ENCODE peak calls at places on chromosomes 1 and 21, in nine cellular contexts. One of them, this sample, is unnamed.

GRCh38 chr1:173392895-173393654 is 84.1 kb upstream of the PRDX6 start:
- DNase-seq in stimulated activated CD4-positive, alpha-beta T cell treated with anti-CD3 and anti-CD28 coated beads, Interleukin-4, amount 100 ng/mL, for 24 hours: no peak
- DNase-seq in HCEC 1CT: peak; percentile 93
- DNase-seq in activated T-helper 1 cell treated with anti-CD3 and anti-CD28 coated beads, Interleukin-12 subunit alpha, Interleukin-12 subunit beta, Interleukin-2, Interleukin-4 antibody, amounts not matched to agents 30 ng/mL and 10 ng/mL and 1 ng/mL, durations not matched to agents 14 hours and 24 hours and 36 hours: no peak
- DNase-seq in cortex of kidney: no peak
- DNase-seq in psoas muscle: no peak
- DNase-seq in stimulated activated naive CD4-positive, alpha-beta T cell: no peak
- DNase-seq in progenitor cell of endocrine pancreas: no peak
- DNase-seq in lung: no peak
- DNase-seq in this sample: no peak

GRCh38 chr1:90591970-90592356 is 125.1 kb downstream of the BARHL2 start:
- DNase-seq in stimulated activated CD4-positive, alpha-beta T cell treated with anti-CD3 and anti-CD28 coated beads, Interleukin-4, amount 100 ng/mL, for 24 hours: no peak
- DNase-seq in HCEC 1CT: no peak
- DNase-seq in activated T-helper 1 cell treated with anti-CD3 and anti-CD28 coated beads, Interleukin-12 subunit alpha, Interleukin-12 subunit beta, Interleukin-2, Interleukin-4 antibody, amounts not matched to agents 30 ng/mL and 10 ng/mL and 1 ng/mL, durations not matched to agents 14 hours and 24 hours and 36 hours: no peak
- DNase-seq in cortex of kidney: no peak
- DNase-seq in psoas muscle: no peak
- DNase-seq in stimulated activated naive CD4-positive, alpha-beta T cell: no peak
- DNase-seq in progenitor cell of endocrine pancreas: no peak
- DNase-seq in lung: no peak
- DNase-seq in this sample: no peak

GRCh38 chr21:44759628-44760285 is 41.9 kb downstream of the UBE2G2 start:
- DNase-seq in stimulated activated CD4-positive, alpha-beta T cell treated with anti-CD3 and anti-CD28 coated beads, Interleukin-4, amount 100 ng/mL, for 24 hours: no peak
- DNase-seq in HCEC 1CT: no peak
- DNase-seq in activated T-helper 1 cell treated with anti-CD3 and anti-CD28 coated beads, Interleukin-12 subunit alpha, Interleukin-12 subunit beta, Interleukin-2, Interleukin-4 antibody, amounts not matched to agents 30 ng/mL and 10 ng/mL and 1 ng/mL, durations not matched to agents 14 hours and 24 hours and 36 hours: no peak
- DNase-seq in cortex of kidney: no peak
- DNase-seq in psoas muscle: no peak
- DNase-seq in stimulated activated naive CD4-positive, alpha-beta T cell: no peak
- DNase-seq in progenitor cell of endocrine pancreas: no peak
- DNase-seq in lung: no peak
- DNase-seq in this sample: no peak

GRCh38 chr1:86155061-86155806 is 1.3 kb downstream of the COL24A1 start:
- DNase-seq in stimulated activated CD4-positive, alpha-beta T cell treated with anti-CD3 and anti-CD28 coated beads, Interleukin-4, amount 100 ng/mL, for 24 hours: no peak
- DNase-seq in HCEC 1CT: no peak
- DNase-seq in activated T-helper 1 cell treated with anti-CD3 and anti-CD28 coated beads, Interleukin-12 subunit alpha, Interleukin-12 subunit beta, Interleukin-2, Interleukin-4 antibody, amounts not matched to agents 30 ng/mL and 10 ng/mL and 1 ng/mL, durations not matched to agents 14 hours and 24 hours and 36 hours: no peak
- DNase-seq in cortex of kidney: no peak
- DNase-seq in psoas muscle: peak; percentile 17
- DNase-seq in stimulated activated naive CD4-positive, alpha-beta T cell: no peak
- DNase-seq in progenitor cell of endocrine pancreas: peak; percentile 9
- DNase-seq in lung: peak; percentile 31
- DNase-seq in this sample: no peak

GRCh38 chr1:200075938-200076546 is 48.5 kb downstream of the NR5A2 start:
- DNase-seq in stimulated activated CD4-positive, alpha-beta T cell treated with anti-CD3 and anti-CD28 coated beads, Interleukin-4, amount 100 ng/mL, for 24 hours: no peak
- DNase-seq in HCEC 1CT: peak; percentile 73
- DNase-seq in activated T-helper 1 cell treated with anti-CD3 and anti-CD28 coated beads, Interleukin-12 subunit alpha, Interleukin-12 subunit beta, Interleukin-2, Interleukin-4 antibody, amounts not matched to agents 30 ng/mL and 10 ng/mL and 1 ng/mL, durations not matched to agents 14 hours and 24 hours and 36 hours: no peak
- DNase-seq in cortex of kidney: no peak
- DNase-seq in psoas muscle: no peak
- DNase-seq in stimulated activated naive CD4-positive, alpha-beta T cell: no peak
- DNase-seq in progenitor cell of endocrine pancreas: no peak
- DNase-seq in lung: no peak
- DNase-seq in this sample: no peak

GRCh38 chr1:91929246-91929645 is 20.0 kb upstream of the BRDT start:
- DNase-seq in stimulated activated CD4-positive, alpha-beta T cell treated with anti-CD3 and anti-CD28 coated beads, Interleukin-4, amount 100 ng/mL, for 24 hours: no peak
- DNase-seq in HCEC 1CT: no peak
- DNase-seq in activated T-helper 1 cell treated with anti-CD3 and anti-CD28 coated beads, Interleukin-12 subunit alpha, Interleukin-12 subunit beta, Interleukin-2, Interleukin-4 antibody, amounts not matched to agents 30 ng/mL and 10 ng/mL and 1 ng/mL, durations not matched to agents 14 hours and 24 hours and 36 hours: no peak
- DNase-seq in cortex of kidney: no peak
- DNase-seq in psoas muscle: no peak
- DNase-seq in stimulated activated naive CD4-positive, alpha-beta T cell: no peak
- DNase-seq in progenitor cell of endocrine pancreas: no peak
- DNase-seq in lung: peak; percentile 52
- DNase-seq in this sample: no peak

GRCh38 chr1:195466639-195467038 is 1141.6 kb downstream of the KCNT2 start:
- DNase-seq in stimulated activated CD4-positive, alpha-beta T cell treated with anti-CD3 and anti-CD28 coated beads, Interleukin-4, amount 100 ng/mL, for 24 hours: no peak
- DNase-seq in HCEC 1CT: no peak
- DNase-seq in activated T-helper 1 cell treated with anti-CD3 and anti-CD28 coated beads, Interleukin-12 subunit alpha, Interleukin-12 subunit beta, Interleukin-2, Interleukin-4 antibody, amounts not matched to agents 30 ng/mL and 10 ng/mL and 1 ng/mL, durations not matched to agents 14 hours and 24 hours and 36 hours: no peak
- DNase-seq in cortex of kidney: no peak
- DNase-seq in psoas muscle: no peak
- DNase-seq in stimulated activated naive CD4-positive, alpha-beta T cell: no peak
- DNase-seq in progenitor cell of endocrine pancreas: no peak
- DNase-seq in lung: no peak
- DNase-seq in this sample: no peak

GRCh38 chr1:21944261-21945074 is 7.4 kb upstream of the HSPG2 start:
- DNase-seq in stimulated activated CD4-positive, alpha-beta T cell treated with anti-CD3 and anti-CD28 coated beads, Interleukin-4, amount 100 ng/mL, for 24 hours: no peak
- DNase-seq in HCEC 1CT: no peak
- DNase-seq in activated T-helper 1 cell treated with anti-CD3 and anti-CD28 coated beads, Interleukin-12 subunit alpha, Interleukin-12 subunit beta, Interleukin-2, Interleukin-4 antibody, amounts not matched to agents 30 ng/mL and 10 ng/mL and 1 ng/mL, durations not matched to agents 14 hours and 24 hours and 36 hours: no peak
- DNase-seq in cortex of kidney: no peak
- DNase-seq in psoas muscle: no peak
- DNase-seq in stimulated activated naive CD4-positive, alpha-beta T cell: no peak
- DNase-seq in progenitor cell of endocrine pancreas: no peak
- DNase-seq in lung: no peak
- DNase-seq in this sample: no peak

GRCh38 chr1:41241748-41242644 is at the start of gene SCMH1:
- DNase-seq in stimulated activated CD4-positive, alpha-beta T cell treated with anti-CD3 and anti-CD28 coated beads, Interleukin-4, amount 100 ng/mL, for 24 hours: peak; percentile 47
- DNase-seq in HCEC 1CT: peak; percentile 29
- DNase-seq in activated T-helper 1 cell treated with anti-CD3 and anti-CD28 coated beads, Interleukin-12 subunit alpha, Interleukin-12 subunit beta, Interleukin-2, Interleukin-4 antibody, amounts not matched to agents 30 ng/mL and 10 ng/mL and 1 ng/mL, durations not matched to agents 14 hours and 24 hours and 36 hours: peak; percentile 47
- DNase-seq in cortex of kidney: no peak
- DNase-seq in psoas muscle: peak; percentile 48
- DNase-seq in stimulated activated naive CD4-positive, alpha-beta T cell: peak; percentile 38
- DNase-seq in progenitor cell of endocrine pancreas: peak; percentile 44
- DNase-seq in lung: peak; percentile 35
- DNase-seq in this sample: no peak

GRCh38 chr1:209207701-209208286 is 375.7 kb upstream of the CAMK1G start:
- DNase-seq in stimulated activated CD4-positive, alpha-beta T cell treated with anti-CD3 and anti-CD28 coated beads, Interleukin-4, amount 100 ng/mL, for 24 hours: peak; percentile 5
- DNase-seq in HCEC 1CT: peak; percentile 67
- DNase-seq in activated T-helper 1 cell treated with anti-CD3 and anti-CD28 coated beads, Interleukin-12 subunit alpha, Interleukin-12 subunit beta, Interleukin-2, Interleukin-4 antibody, amounts not matched to agents 30 ng/mL and 10 ng/mL and 1 ng/mL, durations not matched to agents 14 hours and 24 hours and 36 hours: no peak
- DNase-seq in cortex of kidney: no peak
- DNase-seq in psoas muscle: peak; percentile 61
- DNase-seq in stimulated activated naive CD4-positive, alpha-beta T cell: no peak
- DNase-seq in progenitor cell of endocrine pancreas: peak; percentile 59
- DNase-seq in lung: peak; percentile 46
- DNase-seq in this sample: no peak

GRCh38 chr1:170530972-170531757 is 801 bp upstream of the GORAB start:
- DNase-seq in stimulated activated CD4-positive, alpha-beta T cell treated with anti-CD3 and anti-CD28 coated beads, Interleukin-4, amount 100 ng/mL, for 24 hours: peak; percentile 4
- DNase-seq in HCEC 1CT: peak; percentile 13
- DNase-seq in activated T-helper 1 cell treated with anti-CD3 and anti-CD28 coated beads, Interleukin-12 subunit alpha, Interleukin-12 subunit beta, Interleukin-2, Interleukin-4 antibody, amounts not matched to agents 30 ng/mL and 10 ng/mL and 1 ng/mL, durations not matched to agents 14 hours and 24 hours and 36 hours: no peak
- DNase-seq in cortex of kidney: no peak
- DNase-seq in psoas muscle: peak; percentile 16
- DNase-seq in stimulated activated naive CD4-positive, alpha-beta T cell: no peak
- DNase-seq in progenitor cell of endocrine pancreas: no peak
- DNase-seq in lung: no peak
- DNase-seq in this sample: no peak

GRCh38 chr1:116268211-116268610 is 104.8 kb upstream of the ATP1A1 start:
- DNase-seq in stimulated activated CD4-positive, alpha-beta T cell treated with anti-CD3 and anti-CD28 coated beads, Interleukin-4, amount 100 ng/mL, for 24 hours: no peak
- DNase-seq in HCEC 1CT: peak; percentile 12
- DNase-seq in activated T-helper 1 cell treated with anti-CD3 and anti-CD28 coated beads, Interleukin-12 subunit alpha, Interleukin-12 subunit beta, Interleukin-2, Interleukin-4 antibody, amounts not matched to agents 30 ng/mL and 10 ng/mL and 1 ng/mL, durations not matched to agents 14 hours and 24 hours and 36 hours: no peak
- DNase-seq in cortex of kidney: no peak
- DNase-seq in psoas muscle: peak; percentile 48
- DNase-seq in stimulated activated naive CD4-positive, alpha-beta T cell: no peak
- DNase-seq in progenitor cell of endocrine pancreas: no peak
- DNase-seq in lung: peak; percentile 30
- DNase-seq in this sample: peak; percentile 37

GRCh38 chr1:65791860-65792670 is 630 bp upstream of the PDE4B start:
- DNase-seq in stimulated activated CD4-positive, alpha-beta T cell treated with anti-CD3 and anti-CD28 coated beads, Interleukin-4, amount 100 ng/mL, for 24 hours: no peak
- DNase-seq in HCEC 1CT: peak; percentile 23
- DNase-seq in activated T-helper 1 cell treated with anti-CD3 and anti-CD28 coated beads, Interleukin-12 subunit alpha, Interleukin-12 subunit beta, Interleukin-2, Interleukin-4 antibody, amounts not matched to agents 30 ng/mL and 10 ng/mL and 1 ng/mL, durations not matched to agents 14 hours and 24 hours and 36 hours: no peak
- DNase-seq in cortex of kidney: no peak
- DNase-seq in psoas muscle: no peak
- DNase-seq in stimulated activated naive CD4-positive, alpha-beta T cell: no peak
- DNase-seq in progenitor cell of endocrine pancreas: no peak
- DNase-seq in lung: no peak
- DNase-seq in this sample: no peak

GRCh38 chr1:220300442-220301121 is 28.3 kb upstream of the RAB3GAP2 start:
- DNase-seq in stimulated activated CD4-positive, alpha-beta T cell treated with anti-CD3 and anti-CD28 coated beads, Interleukin-4, amount 100 ng/mL, for 24 hours: no peak
- DNase-seq in HCEC 1CT: peak; percentile 81
- DNase-seq in activated T-helper 1 cell treated with anti-CD3 and anti-CD28 coated beads, Interleukin-12 subunit alpha, Interleukin-12 subunit beta, Interleukin-2, Interleukin-4 antibody, amounts not matched to agents 30 ng/mL and 10 ng/mL and 1 ng/mL, durations not matched to agents 14 hours and 24 hours and 36 hours: no peak
- DNase-seq in cortex of kidney: no peak
- DNase-seq in psoas muscle: peak; percentile 59
- DNase-seq in stimulated activated naive CD4-positive, alpha-beta T cell: no peak
- DNase-seq in progenitor cell of endocrine pancreas: no peak
- DNase-seq in lung: peak; percentile 66
- DNase-seq in this sample: no peak

GRCh38 chr1:245133995-245134715 is 20.6 kb upstream of the KIF26B start:
- DNase-seq in stimulated activated CD4-positive, alpha-beta T cell treated with anti-CD3 and anti-CD28 coated beads, Interleukin-4, amount 100 ng/mL, for 24 hours: no peak
- DNase-seq in HCEC 1CT: no peak
- DNase-seq in activated T-helper 1 cell treated with anti-CD3 and anti-CD28 coated beads, Interleukin-12 subunit alpha, Interleukin-12 subunit beta, Interleukin-2, Interleukin-4 antibody, amounts not matched to agents 30 ng/mL and 10 ng/mL and 1 ng/mL, durations not matched to agents 14 hours and 24 hours and 36 hours: no peak
- DNase-seq in cortex of kidney: no peak
- DNase-seq in psoas muscle: no peak
- DNase-seq in stimulated activated naive CD4-positive, alpha-beta T cell: no peak
- DNase-seq in progenitor cell of endocrine pancreas: no peak
- DNase-seq in lung: no peak
- DNase-seq in this sample: no peak

GRCh38 chr1:9249534-9250335 is 15.2 kb downstream of the H6PD start:
- DNase-seq in stimulated activated CD4-positive, alpha-beta T cell treated with anti-CD3 and anti-CD28 coated beads, Interleukin-4, amount 100 ng/mL, for 24 hours: peak; percentile 29
- DNase-seq in HCEC 1CT: peak; percentile 42
- DNase-seq in activated T-helper 1 cell treated with anti-CD3 and anti-CD28 coated beads, Interleukin-12 subunit alpha, Interleukin-12 subunit beta, Interleukin-2, Interleukin-4 antibody, amounts not matched to agents 30 ng/mL and 10 ng/mL and 1 ng/mL, durations not matched to agents 14 hours and 24 hours and 36 hours: peak; percentile 17
- DNase-seq in cortex of kidney: no peak
- DNase-seq in psoas muscle: peak; percentile 57
- DNase-seq in stimulated activated naive CD4-positive, alpha-beta T cell: no peak
- DNase-seq in progenitor cell of endocrine pancreas: peak; percentile 36
- DNase-seq in lung: peak; percentile 59
- DNase-seq in this sample: no peak

GRCh38 chr1:230251644-230252191 is 174.4 kb downstream of the PGBD5 start:
- DNase-seq in stimulated activated CD4-positive, alpha-beta T cell treated with anti-CD3 and anti-CD28 coated beads, Interleukin-4, amount 100 ng/mL, for 24 hours: peak; percentile 46
- DNase-seq in HCEC 1CT: no peak
- DNase-seq in activated T-helper 1 cell treated with anti-CD3 and anti-CD28 coated beads, Interleukin-12 subunit alpha, Interleukin-12 subunit beta, Interleukin-2, Interleukin-4 antibody, amounts not matched to agents 30 ng/mL and 10 ng/mL and 1 ng/mL, durations not matched to agents 14 hours and 24 hours and 36 hours: no peak
- DNase-seq in cortex of kidney: no peak
- DNase-seq in psoas muscle: no peak
- DNase-seq in stimulated activated naive CD4-positive, alpha-beta T cell: no peak
- DNase-seq in progenitor cell of endocrine pancreas: no peak
- DNase-seq in lung: no peak
- DNase-seq in this sample: no peak

GRCh38 chr1:236774926-236775325 is 20.2 kb upstream of the MTR start:
- DNase-seq in stimulated activated CD4-positive, alpha-beta T cell treated with anti-CD3 and anti-CD28 coated beads, Interleukin-4, amount 100 ng/mL, for 24 hours: no peak
- DNase-seq in HCEC 1CT: peak; percentile 22
- DNase-seq in activated T-helper 1 cell treated with anti-CD3 and anti-CD28 coated beads, Interleukin-12 subunit alpha, Interleukin-12 subunit beta, Interleukin-2, Interleukin-4 antibody, amounts not matched to agents 30 ng/mL and 10 ng/mL and 1 ng/mL, durations not matched to agents 14 hours and 24 hours and 36 hours: no peak
- DNase-seq in cortex of kidney: no peak
- DNase-seq in psoas muscle: no peak
- DNase-seq in stimulated activated naive CD4-positive, alpha-beta T cell: no peak
- DNase-seq in progenitor cell of endocrine pancreas: no peak
- DNase-seq in lung: no peak
- DNase-seq in this sample: no peak

GRCh38 chr1:205842177-205842576 is 7.8 kb downstream of the PM20D1 start:
- DNase-seq in stimulated activated CD4-positive, alpha-beta T cell treated with anti-CD3 and anti-CD28 coated beads, Interleukin-4, amount 100 ng/mL, for 24 hours: no peak
- DNase-seq in HCEC 1CT: no peak
- DNase-seq in activated T-helper 1 cell treated with anti-CD3 and anti-CD28 coated beads, Interleukin-12 subunit alpha, Interleukin-12 subunit beta, Interleukin-2, Interleukin-4 antibody, amounts not matched to agents 30 ng/mL and 10 ng/mL and 1 ng/mL, durations not matched to agents 14 hours and 24 hours and 36 hours: no peak
- DNase-seq in cortex of kidney: no peak
- DNase-seq in psoas muscle: no peak
- DNase-seq in stimulated activated naive CD4-positive, alpha-beta T cell: no peak
- DNase-seq in progenitor cell of endocrine pancreas: no peak
- DNase-seq in lung: no peak
- DNase-seq in this sample: no peak

GRCh38 chr1:151458936-151459330 is 361 bp downstream of the POGZ start:
- DNase-seq in stimulated activated CD4-positive, alpha-beta T cell treated with anti-CD3 and anti-CD28 coated beads, Interleukin-4, amount 100 ng/mL, for 24 hours: peak; percentile 58
- DNase-seq in HCEC 1CT: peak; percentile 72
- DNase-seq in activated T-helper 1 cell treated with anti-CD3 and anti-CD28 coated beads, Interleukin-12 subunit alpha, Interleukin-12 subunit beta, Interleukin-2, Interleukin-4 antibody, amounts not matched to agents 30 ng/mL and 10 ng/mL and 1 ng/mL, durations not matched to agents 14 hours and 24 hours and 36 hours: peak; percentile 46
- DNase-seq in cortex of kidney: no peak
- DNase-seq in psoas muscle: peak; percentile 74
- DNase-seq in stimulated activated naive CD4-positive, alpha-beta T cell: peak; percentile 63
- DNase-seq in progenitor cell of endocrine pancreas: peak; percentile 43
- DNase-seq in lung: peak; percentile 65
- DNase-seq in this sample: no peak

GRCh38 chr1:211648336-211648735 is 27.1 kb downstream of the NEK2 start:
- DNase-seq in stimulated activated CD4-positive, alpha-beta T cell treated with anti-CD3 and anti-CD28 coated beads, Interleukin-4, amount 100 ng/mL, for 24 hours: no peak
- DNase-seq in HCEC 1CT: peak; percentile 15
- DNase-seq in activated T-helper 1 cell treated with anti-CD3 and anti-CD28 coated beads, Interleukin-12 subunit alpha, Interleukin-12 subunit beta, Interleukin-2, Interleukin-4 antibody, amounts not matched to agents 30 ng/mL and 10 ng/mL and 1 ng/mL, durations not matched to agents 14 hours and 24 hours and 36 hours: no peak
- DNase-seq in cortex of kidney: no peak
- DNase-seq in psoas muscle: no peak
- DNase-seq in stimulated activated naive CD4-positive, alpha-beta T cell: no peak
- DNase-seq in progenitor cell of endocrine pancreas: no peak
- DNase-seq in lung: no peak
- DNase-seq in this sample: no peak

GRCh38 chr1:155856257-155856974 is 598 bp downstream of the GON4L start:
- DNase-seq in stimulated activated CD4-positive, alpha-beta T cell treated with anti-CD3 and anti-CD28 coated beads, Interleukin-4, amount 100 ng/mL, for 24 hours: no peak
- DNase-seq in HCEC 1CT: no peak
- DNase-seq in activated T-helper 1 cell treated with anti-CD3 and anti-CD28 coated beads, Interleukin-12 subunit alpha, Interleukin-12 subunit beta, Interleukin-2, Interleukin-4 antibody, amounts not matched to agents 30 ng/mL and 10 ng/mL and 1 ng/mL, durations not matched to agents 14 hours and 24 hours and 36 hours: peak; percentile 6
- DNase-seq in cortex of kidney: no peak
- DNase-seq in psoas muscle: no peak
- DNase-seq in stimulated activated naive CD4-positive, alpha-beta T cell: no peak
- DNase-seq in progenitor cell of endocrine pancreas: no peak
- DNase-seq in lung: no peak
- DNase-seq in this sample: no peak

This sample was measured in cerebellar nuclear complex.